ENCODE peak calls at places on chromosomes 2 and 18, in ten cellular contexts. N is thoracic aorta; G is aorta; Y is right cardiac atrium; Z is A673; O is transverse colon; J is effector memory CD4-positive, alpha-beta T cell; V is upper lobe of right lung; M is neuronal stem cell; X is CD8-positive, alpha-beta T cell. D is an unnamed sample. For H3K4me1, the result is how much of the 10 kb centered on the place peaks cover.

GRCh38 chr2:100974712-100975520 is 27.2 kb upstream of the RPL31 start:
- DNase-seq in N (no peak), M (no peak), Y (peak), O (no peak), Z (no peak), J (no peak), G (no peak), X (no peak), V (peak), D (no peak)

GRCh38 chr2:237295889-237296480 is 118.0 kb downstream of the COL6A3 start:
- DNase-seq in M (no peak), X (no peak), V (no peak), Z (no peak), Y (no peak), N (no peak), G (no peak), J (no peak), O (no peak), D (no peak)

GRCh38 chr2:228377533-228377932 is 196.0 kb upstream of the SPHKAP start:
- DNase-seq in O (no peak), N (no peak), J (no peak), Y (no peak), X (no peak), V (no peak), Z (no peak), G (no peak), M (no peak), D (no peak)

GRCh38 chr2:45269149-45269793 is 260.0 kb upstream of the SIX2 start:
- DNase-seq in O (no peak), G (no peak), V (no peak), N (no peak), Y (no peak), Z (no peak), J (no peak), X (no peak), M (no peak), D (no peak)

GRCh38 chr18:3319399-3319798 is 57.5 kb downstream of the MYL12B start:
- DNase-seq in V (no peak), G (no peak), Z (no peak), J (no peak), N (no peak), Y (no peak), O (no peak), M (no peak), X (no peak), D (no peak)

GRCh38 chr2:134679740-134680139 is 39.1 kb downstream of the TMEM163 start:
- DNase-seq in J (no peak), N (no peak), M (no peak), X (peak), Z (no peak), Y (no peak), V (no peak), G (no peak), O (no peak), D (no peak)

GRCh38 chr2:109435866-109436634 is 177.7 kb downstream of the SEPTIN10 start:
- DNase-seq in X (no peak), Z (no peak), J (no peak), V (peak), G (peak), O (no peak), N (peak), Y (peak), M (no peak), D (peak)

GRCh38 chr2:193695367-193695766 is 1500.6 kb upstream of the TMEFF2 start:
- DNase-seq in Y (no peak), X (no peak), O (no peak), V (no peak), M (no peak), G (no peak), Z (peak), N (no peak), J (no peak), D (no peak)

GRCh38 chr2:209629622-209630021 is 142.0 kb upstream of the UNC80 start:
- DNase-seq in V (no peak), J (no peak), N (no peak), O (no peak), X (no peak), G (no peak), Y (no peak), M (no peak), Z (no peak), D (no peak)

GRCh38 chr2:136131961-136132839 is 14.3 kb upstream of the CXCR4 start:
- DNase-seq in Y (no peak), Z (no peak), X (peak), M (no peak), J (peak), O (peak), V (no peak), N (no peak), G (no peak), D (peak)

GRCh38 chr2:149004836-149005235 is 33.7 kb upstream of the LYPD6B start:
- DNase-seq in O (no peak), V (no peak), X (no peak), N (no peak), M (no peak), Z (no peak), G (no peak), J (no peak), Y (no peak), D (no peak)

GRCh38 chr2:26148501-26148900 is 24.4 kb upstream of the GAREM2 start:
- DNase-seq in G (no peak), J (no peak), Z (peak), O (no peak), V (no peak), Y (no peak), M (no peak), N (no peak), X (no peak), D (no peak)

GRCh38 chr2:126898636-126899035 is at the start of gene TEX51:
- DNase-seq in J (no peak), O (no peak), Z (no peak), M (no peak), G (no peak), Y (no peak), V (peak), N (no peak), X (no peak), D (peak)

GRCh38 chr2:206701952-206702630 is 16.1 kb downstream of the DYTN start:
- DNase-seq in M (no peak), V (no peak), X (no peak), G (no peak), Y (no peak), J (no peak), Z (no peak), N (no peak), O (no peak), D (no peak)

GRCh38 chr2:147846382-147847081 is 1.7 kb downstream of the ACVR2A start:
- DNase-seq in M (no peak), G (no peak), O (no peak), V (no peak), X (no peak), Z (no peak), J (no peak), Y (no peak), N (no peak), D (no peak)

GRCh38 chr2:96316999-96317398 is 8.1 kb upstream of the ITPRIPL1 start:
- DNase-seq in G (no peak), X (no peak), Z (no peak), V (no peak), N (no peak), M (no peak), J (no peak), O (no peak), Y (no peak), D (no peak)

GRCh38 chr2:96319396-96319795 is 5.7 kb upstream of the ITPRIPL1 start:
- DNase-seq in N (no peak), O (no peak), X (no peak), M (no peak), J (no peak), Y (no peak), Z (no peak), V (no peak), G (no peak), D (no peak)

GRCh38 chr2:96318723-96319122 is 6.4 kb upstream of the ITPRIPL1 start:
- DNase-seq in V (no peak), O (no peak), G (no peak), N (no peak), Z (no peak), X (no peak), Y (no peak), J (no peak), M (no peak), D (no peak)

GRCh38 chr2:96315400-96316071 is 9.6 kb upstream of the ITPRIPL1 start:
- DNase-seq in N (no peak), J (no peak), G (no peak), Z (peak), V (no peak), Y (no peak), M (no peak), O (peak), X (peak), D (no peak)

DNA sequence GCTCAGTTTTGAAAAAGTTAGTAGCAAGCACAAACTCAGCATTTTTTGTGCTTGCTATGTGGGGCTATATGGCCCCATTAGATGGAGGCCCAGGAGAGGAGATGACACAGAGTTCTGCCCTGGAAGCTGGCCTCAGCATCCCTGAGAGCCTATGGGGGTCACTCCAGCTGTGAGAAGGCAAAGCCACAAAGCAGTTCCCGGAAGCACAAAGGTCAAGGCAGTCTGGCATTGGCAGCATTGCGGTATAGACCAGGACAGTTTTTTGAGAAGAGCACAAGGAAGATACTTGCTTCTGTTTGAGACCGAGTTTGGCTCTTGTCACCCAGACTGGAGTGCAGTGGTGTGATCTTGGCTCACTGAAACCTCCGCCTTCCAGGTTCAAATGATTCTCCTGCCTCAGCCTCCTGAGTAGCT is 7.5 kb upstream of the ITPRIPL1 start:
- DNase-seq in O (no peak), X (no peak), J (no peak), Z (no peak), M (no peak), Y (no peak), N (no peak), V (no peak), G (no peak), D (no peak)
- H3K4me1 ChIP-seq in O (under half), X (under half), J (under half), Z (under half), M (under half), Y (under half), N (under half), V (under half), G (under half), D (half or more)

GRCh38 chr18:39602112-39602511 is 2036.5 kb upstream of the CELF4 start:
- DNase-seq in N (no peak), Z (no peak), O (no peak), G (no peak), V (no peak), J (no peak), M (no peak), X (no peak), Y (no peak), D (no peak)
- H3K4me1 ChIP-seq in N (under half), Z (under half), O (under half), G (under half), V (under half), J (under half), M (under half), X (under half), Y (under half), D (under half)

GRCh38 chr2:203914546-203915169 is 21.9 kb upstream of the ICOS start:
- DNase-seq in Y (no peak), O (no peak), J (no peak), Z (no peak), G (no peak), X (no peak), N (no peak), M (no peak), V (no peak), D (no peak)

GRCh38 chr2:203913947-203914346 is 22.6 kb upstream of the ICOS start:
- DNase-seq in O (no peak), M (no peak), N (no peak), X (no peak), V (no peak), G (no peak), Y (no peak), J (no peak), Z (no peak), D (no peak)

GRCh38 chr2:203916756-203917155 is 19.8 kb upstream of the ICOS start:
- DNase-seq in Y (no peak), N (no peak), V (no peak), G (no peak), X (no peak), Z (no peak), O (no peak), M (no peak), J (no peak), D (no peak)

GRCh38 chr2:203918264-203918663 is 18.3 kb upstream of the ICOS start:
- DNase-seq in M (no peak), J (no peak), G (no peak), X (no peak), N (no peak), V (no peak), O (no peak), Y (peak), Z (no peak), D (no peak)

DNA sequence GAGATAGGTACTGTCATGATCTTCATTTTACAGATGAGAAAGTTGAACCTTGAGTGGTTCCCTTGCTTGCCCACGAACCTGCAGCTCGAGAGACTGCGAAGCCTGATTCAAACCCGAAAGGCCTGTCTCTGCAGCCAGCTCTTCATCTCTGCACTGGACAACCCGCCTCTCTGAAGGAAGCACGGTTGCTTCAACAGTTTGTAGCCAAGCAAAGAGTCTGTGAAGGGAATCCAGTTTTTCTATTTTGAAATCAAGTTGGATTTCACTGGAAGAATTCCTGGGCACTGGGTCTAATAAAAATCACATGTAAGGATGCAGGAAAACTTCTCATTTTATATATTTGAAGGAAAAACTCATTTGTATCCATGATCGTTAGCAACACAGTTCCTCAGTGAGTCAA is 21.3 kb upstream of the ICOS start:
- DNase-seq in V (no peak), O (no peak), M (no peak), X (no peak), Z (no peak), G (no peak), N (no peak), Y (peak), J (no peak), D (no peak)
- H3K4me1 ChIP-seq in V (under half), O (under half), M (under half), X (under half), Z (under half), G (under half), N (under half), Y (under half), J (under half), D (under half)

GRCh38 chr2:33213244-33213643 is 263.2 kb upstream of the RASGRP3 start:
- DNase-seq in J (no peak), V (no peak), O (no peak), N (no peak), Z (no peak), X (no peak), G (no peak), M (no peak), Y (no peak), D (no peak)

GRCh38 chr2:33214857-33215256 is 261.6 kb upstream of the RASGRP3 start:
- DNase-seq in Y (no peak), G (no peak), N (no peak), O (no peak), J (no peak), V (no peak), Z (no peak), M (no peak), X (no peak), D (no peak)

GRCh38 chr2:33213648-33214047 is 262.8 kb upstream of the RASGRP3 start:
- DNase-seq in Y (no peak), Z (no peak), J (no peak), G (no peak), N (no peak), V (no peak), M (no peak), X (no peak), O (no peak), D (no peak)

GRCh38 chr2:33215299-33215698 is 261.1 kb upstream of the RASGRP3 start:
- DNase-seq in G (peak), O (no peak), M (no peak), Y (peak), J (no peak), V (no peak), Z (no peak), X (no peak), N (no peak), D (no peak)

GRCh38 chr2:33214436-33214835 is 262.0 kb upstream of the RASGRP3 start:
- DNase-seq in X (no peak), G (no peak), O (no peak), Y (peak), N (no peak), M (no peak), J (no peak), V (no peak), Z (no peak), D (no peak)
- H3K4me1 ChIP-seq in X (under half), G (under half), O (under half), Y (under half), N (half or more), M (under half), J (under half), V (under half), Z (under half), D (under half)

GRCh38 chr18:50797147-50797546 is 22.7 kb downstream of the MRO start:
- DNase-seq in G (no peak), N (no peak), X (no peak), M (no peak), V (no peak), O (no peak), Z (no peak), Y (no peak), J (no peak), D (no peak)
- H3K4me1 ChIP-seq in G (under half), N (under half), X (under half), M (under half), V (under half), O (under half), Z (under half), Y (under half), J (under half), D (under half)

DNA sequence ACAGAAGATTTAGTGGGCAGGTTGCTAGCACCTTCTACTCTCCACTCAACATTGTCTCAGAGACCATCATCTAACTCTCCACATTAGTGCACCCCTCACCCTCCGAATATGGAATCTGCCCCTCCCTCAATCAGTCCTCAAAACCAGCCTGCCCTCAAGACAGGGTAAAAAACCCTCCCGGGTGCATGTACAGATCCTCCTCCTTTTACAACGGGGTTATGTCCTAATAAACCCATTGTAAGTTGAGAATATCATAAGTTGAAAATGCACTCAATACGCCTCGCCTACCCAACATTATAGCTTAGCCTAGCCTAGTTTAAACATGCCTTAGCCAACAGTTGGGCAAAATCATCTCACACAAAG is 183.8 kb upstream of the ARL4C start:
- DNase-seq in M (no peak), X (no peak), N (no peak), O (no peak), Y (no peak), J (no peak), Z (no peak), V (no peak), G (no peak), D (no peak)
- H3K4me1 ChIP-seq in M (under half), X (under half), N (under half), O (under half), Y (under half), J (under half), Z (under half), V (under half), G (under half), D (under half)

D was measured in spleen.